ENCODE peak calls at places on chromosomes 2 and 18, in six cellular contexts. T, V, P, X, H and B are unnamed samples.

GRCh38 chr2:139031722-139032121 is 251.5 kb upstream of the NXPH2 start:
- DNase-seq in T (peak; percentile 14), V (peak; percentile 35), P (peak; percentile 1), X (peak; percentile 48), H (no peak), B (no peak)

GRCh38 chr2:180747728-180748127 is 232.7 kb upstream of the UBE2E3 start:
- DNase-seq in H (no peak), V (no peak), P (no peak), T (no peak), X (no peak), B (no peak)

GRCh38 chr18:55384551-55385275 is 203.3 kb downstream of the TCF4 start:
- DNase-seq in X (no peak), T (peak; percentile 15), H (peak; percentile 67), P (no peak), V (peak; percentile 7), B (no peak)

GRCh38 chr2:70010222-70011111 is 49.0 kb upstream of the ASPRV1 start:
- DNase-seq in P (no peak), H (no peak), V (peak; percentile 70), X (no peak), T (no peak), B (no peak)

GRCh38 chr2:117019357-117019756 is 795.1 kb upstream of the DDX18 start:
- DNase-seq in X (no peak), V (no peak), P (no peak), T (no peak), H (no peak), B (no peak)

GRCh38 chr2:223735659-223736244 is 101.6 kb downstream of the AP1S3 start:
- DNase-seq in T (no peak), H (peak; percentile 61), P (no peak), X (no peak), V (no peak), B (no peak)

GRCh38 chr18:63679820-63680606 is 18.3 kb upstream of the SERPINB3 start:
- DNase-seq in H (no peak), P (no peak), T (no peak), X (no peak), V (no peak), B (no peak)

GRCh38 chr2:151609705-151610104 is 124.6 kb downstream of the NEB start:
- DNase-seq in H (no peak), V (no peak), X (no peak), T (no peak), P (no peak), B (no peak)

GRCh38 chr2:231191896-231192872 is 6.2 kb upstream of the ARMC9 start:
- DNase-seq in P (no peak), H (peak; percentile 77), X (no peak), V (peak; percentile 70), T (peak; percentile 89), B (no peak)

GRCh38 chr2:227608469-227609338 is 5.9 kb downstream of the SCYGR3 start:
- DNase-seq in P (peak; percentile 38), T (no peak), V (no peak), X (no peak), H (no peak), B (no peak)

GRCh38 chr2:29714333-29714732 is 207.1 kb downstream of the ALK start:
- DNase-seq in P (no peak), X (no peak), H (no peak), T (no peak), V (no peak), B (no peak)

GRCh38 chr2:161250864-161251436 is 57.3 kb upstream of the PSMD14 start:
- DNase-seq in V (peak; percentile 74), T (peak; percentile 67), X (peak; percentile 69), P (no peak), H (peak; percentile 73), B (peak; percentile 37)

GRCh38 chr2:112794131-112794733 is 9.9 kb upstream of the IL1A start:
- DNase-seq in X (peak; percentile 49), H (peak; percentile 64), T (no peak), P (no peak), V (peak; percentile 34), B (no peak)

GRCh38 chr2:159072795-159073194 is 104.4 kb downstream of the TANC1 start:
- DNase-seq in V (no peak), H (peak; percentile 72), P (no peak), X (no peak), T (no peak), B (no peak)

GRCh38 chr18:10094608-10095137 is 180.9 kb downstream of the VAPA start:
- DNase-seq in P (no peak), X (no peak), V (no peak), T (no peak), H (no peak), B (no peak)

GRCh38 chr2:212392048-212392447 is 146.6 kb downstream of the ERBB4 start:
- DNase-seq in V (no peak), P (no peak), T (no peak), X (no peak), H (no peak), B (no peak)

GRCh38 chr2:27807476-27807875 is 36.0 kb downstream of the MRPL33 start:
- DNase-seq in V (peak; percentile 36), T (peak; percentile 38), H (peak; percentile 57), X (peak; percentile 19), P (no peak), B (no peak)

GRCh38 chr2:148021059-148021985 is at the start of gene MBD5:
- DNase-seq in H (peak; percentile 67), X (no peak), P (peak; percentile 45), T (peak; percentile 26), V (peak; percentile 35), B (no peak)

GRCh38 chr18:9876867-9877654 is 8.7 kb upstream of the TXNDC2 start:
- DNase-seq in P (no peak), H (peak; percentile 89), X (peak; percentile 40), T (peak; percentile 20), V (peak; percentile 30), B (no peak)

GRCh38 chr2:220120004-220120403 is 492.6 kb downstream of the SLC4A3 start:
- DNase-seq in T (no peak), P (no peak), V (no peak), X (no peak), H (no peak), B (no peak)

DNA sequence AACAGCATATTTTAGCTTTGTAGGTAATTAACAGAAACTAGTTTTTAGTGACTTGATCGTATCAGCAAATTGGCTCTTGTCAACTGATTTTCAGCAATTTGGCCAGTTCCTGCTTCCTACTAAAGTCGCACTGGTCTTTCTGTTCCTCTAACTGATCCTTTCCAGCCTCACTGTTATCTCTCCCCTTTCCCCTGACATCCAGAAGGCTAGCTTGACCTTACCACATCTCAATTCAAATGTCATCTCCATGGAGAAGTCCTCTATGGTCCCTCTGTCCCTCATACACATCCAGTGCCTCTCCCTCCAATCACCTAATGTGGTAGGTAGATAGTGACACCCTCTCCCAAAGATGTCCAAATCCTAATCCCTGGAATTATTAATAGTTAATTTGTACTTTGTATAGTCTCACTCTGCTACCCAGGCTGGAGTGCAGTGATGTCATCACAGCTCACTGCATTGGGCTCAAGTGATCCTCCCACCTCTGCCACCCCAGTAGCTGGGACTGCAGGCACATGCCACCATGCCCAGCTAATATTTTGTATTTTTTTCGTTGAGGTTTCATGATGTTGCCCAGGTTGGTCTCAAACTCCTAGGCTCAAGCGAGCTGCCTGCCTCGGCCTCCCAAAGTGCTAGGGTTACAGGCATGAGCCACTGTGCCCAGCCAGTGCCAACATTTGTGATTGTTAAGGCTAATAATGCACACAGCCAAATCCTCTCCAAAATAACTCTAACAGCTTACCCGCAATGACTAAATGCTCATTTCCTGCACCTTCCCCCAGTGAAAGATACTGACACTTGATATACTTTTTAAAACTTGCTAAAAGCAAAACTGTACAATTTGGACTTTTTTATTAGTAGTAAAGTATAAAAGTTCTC is 16.9 kb downstream of the PSTPIP2 start:
- DNase-seq in P (no peak), V (no peak), H (no peak), T (no peak), X (no peak), B (no peak)
- H3K9ac ChIP-seq in P (peak overlapping the region; percentile 15), V (no peak overlapping the region), H (no peak overlapping the region), T (no peak overlapping the region), X (no peak overlapping the region), B (no peak overlapping the region)

DNA sequence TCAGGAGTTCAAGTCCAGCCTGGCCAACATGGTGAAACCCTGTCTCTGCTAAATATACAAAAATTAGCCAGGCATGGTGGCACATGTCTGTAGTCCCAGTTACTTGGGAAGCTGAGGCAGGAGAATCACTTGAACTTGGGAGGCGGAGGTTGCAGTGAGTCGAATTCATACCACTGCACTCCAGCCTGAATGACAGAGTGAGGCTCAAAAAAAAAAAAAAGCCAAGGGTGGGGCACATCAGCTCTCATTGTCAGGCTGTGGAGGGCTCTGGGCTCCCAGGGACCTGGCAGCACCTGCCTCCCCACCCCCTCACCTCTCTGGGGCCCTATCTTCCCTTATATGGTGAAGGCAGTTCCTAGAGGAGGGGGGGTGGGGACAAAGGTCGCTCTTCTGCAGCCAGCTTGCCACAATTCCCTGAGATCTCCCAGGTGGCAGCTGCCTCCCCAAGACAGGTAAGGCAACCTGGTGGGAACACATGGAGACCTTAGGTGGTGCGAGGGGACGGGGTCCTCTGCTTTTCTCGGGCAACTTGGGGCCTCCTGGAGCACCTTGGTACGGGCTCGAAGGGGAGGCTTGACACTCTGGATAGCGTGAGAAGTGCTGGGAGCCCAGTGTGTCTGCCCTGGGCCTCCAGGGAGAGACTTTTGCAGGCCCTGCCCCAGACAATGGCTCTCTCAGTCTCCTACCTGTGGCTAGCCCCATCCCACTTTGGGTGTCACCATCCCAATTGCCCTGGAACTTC is at the start of gene VIL1:
- DNase-seq in X (no peak), V (peak; percentile 94), P (no peak), H (no peak), T (no peak), B (no peak)
- H3K27ac ChIP-seq in X (no peak within 1 kb of the TSS), V (peak within 1 kb of the TSS; percentile 76), P (no peak within 1 kb of the TSS), H (no peak within 1 kb of the TSS), T (no peak within 1 kb of the TSS), B (no peak within 1 kb of the TSS)

GRCh38 chr2:63122921-63123320 is 72.3 kb downstream of the OTX1 start:
- DNase-seq in V (no peak), P (no peak), H (no peak), X (no peak), T (no peak), B (no peak)

GRCh38 chr2:63121055-63121834 is 70.6 kb downstream of the OTX1 start:
- DNase-seq in P (no peak), X (no peak), T (no peak), V (no peak), H (no peak), B (no peak)

GRCh38 chr2:63127594-63127993 is 77.0 kb downstream of the OTX1 start:
- DNase-seq in H (no peak), X (no peak), P (no peak), V (no peak), T (no peak), B (no peak)

GRCh38 chr2:63124850-63125249 is 74.2 kb downstream of the OTX1 start:
- DNase-seq in X (no peak), T (no peak), H (no peak), P (peak; percentile 16), V (no peak), B (no peak)

GRCh38 chr2:63124209-63124608 is 73.6 kb downstream of the OTX1 start:
- DNase-seq in X (no peak), P (peak; percentile 19), H (no peak), V (no peak), T (no peak), B (no peak)
- TF ChIP-seq POLR2AphosphoS5 in X (no peak), P (no peak), H (no peak), V (no peak), T (no peak), B (no peak)

DNA sequence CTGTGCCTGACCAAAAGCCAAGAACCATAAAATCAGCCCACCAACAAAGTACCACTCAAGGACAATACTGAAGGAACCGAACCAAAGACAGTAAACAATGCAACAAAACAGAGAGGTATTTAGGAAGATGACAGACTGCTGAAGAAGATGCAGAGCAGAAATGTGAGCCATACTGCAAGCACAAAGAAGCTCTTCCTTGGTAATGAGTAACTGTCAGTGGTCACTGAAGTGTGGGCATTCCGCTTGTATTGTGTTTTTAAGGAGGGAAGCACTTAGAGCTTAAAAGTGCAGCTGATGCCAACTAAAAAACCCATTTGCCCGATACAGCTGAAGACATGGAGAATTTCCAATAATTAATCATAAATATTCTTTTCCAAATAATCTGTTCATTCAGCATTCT is 34.6 kb upstream of the DSEL start:
- DNase-seq in X (no peak), H (peak; percentile 3), T (no peak), P (no peak), V (no peak), B (no peak)
- H3K9ac ChIP-seq in X (no peak overlapping the region), H (no peak overlapping the region), T (no peak overlapping the region), P (no peak overlapping the region), V (no peak overlapping the region), B (no peak overlapping the region)